ENCODE peak calls at places on chromosomes 13 and 19, in four cellular contexts. One of them, this sample, is unnamed.

GRCh38 chr13:23321534-23322241 is 111.8 kb downstream of the SACS start:
- DNase-seq in type B pancreatic cell: no peak
- DNase-seq in fibroblast of pulmonary artery: peak
- DNase-seq in HFFc6: peak
- DNase-seq in this sample: peak

GRCh38 chr13:48843630-48844380 is 131.9 kb upstream of the FNDC3A start:
- DNase-seq in fibroblast of pulmonary artery: no peak
- DNase-seq in type B pancreatic cell: no peak
- DNase-seq in HFFc6: no peak
- DNase-seq in this sample: no peak

GRCh38 chr19:246551-246950 is 44.7 kb downstream of the PLPP2 start:
- DNase-seq in fibroblast of pulmonary artery: no peak
- DNase-seq in HFFc6: no peak
- DNase-seq in type B pancreatic cell: no peak
- DNase-seq in this sample: no peak

GRCh38 chr13:25231537-25231936 is 55.8 kb downstream of the MTMR6 start:
- DNase-seq in HFFc6: no peak
- DNase-seq in fibroblast of pulmonary artery: no peak
- DNase-seq in type B pancreatic cell: no peak
- DNase-seq in this sample: no peak

GRCh38 chr13:79194272-79194671 is 211.8 kb downstream of the RBM26 start:
- DNase-seq in fibroblast of pulmonary artery: no peak
- DNase-seq in type B pancreatic cell: no peak
- DNase-seq in HFFc6: no peak
- DNase-seq in this sample: no peak

GRCh38 chr19:42069619-42070293 is at the start of gene GRIK5:
- DNase-seq in HFFc6: no peak
- DNase-seq in fibroblast of pulmonary artery: no peak
- DNase-seq in type B pancreatic cell: no peak
- DNase-seq in this sample: no peak

GRCh38 chr13:46403851-46404731 is 17.0 kb upstream of the RUBCNL start:
- DNase-seq in type B pancreatic cell: no peak
- DNase-seq in HFFc6: no peak
- DNase-seq in fibroblast of pulmonary artery: no peak
- DNase-seq in this sample: no peak

GRCh38 chr19:20787766-20788165 is 11.7 kb downstream of the ZNF66 start:
- DNase-seq in type B pancreatic cell: no peak
- DNase-seq in HFFc6: no peak
- DNase-seq in fibroblast of pulmonary artery: no peak
- DNase-seq in this sample: no peak

GRCh38 chr19:58519087-58519354 is 589 bp downstream of the ZBTB45 start:
- DNase-seq in type B pancreatic cell: peak
- DNase-seq in fibroblast of pulmonary artery: peak
- DNase-seq in HFFc6: peak
- DNase-seq in this sample: peak

GRCh38 chr19:5360003-5360820 is 19.6 kb upstream of the PTPRS start:
- DNase-seq in HFFc6: no peak
- DNase-seq in fibroblast of pulmonary artery: peak
- DNase-seq in type B pancreatic cell: no peak
- DNase-seq in this sample: no peak

GRCh38 chr13:38969187-38969586 is 21.4 kb downstream of the STOML3 start:
- DNase-seq in HFFc6: no peak
- DNase-seq in fibroblast of pulmonary artery: no peak
- DNase-seq in type B pancreatic cell: no peak
- DNase-seq in this sample: no peak

GRCh38 chr13:91347212-91347995 is at the start of gene MIR17HG:
- DNase-seq in HFFc6: peak
- DNase-seq in type B pancreatic cell: peak
- DNase-seq in fibroblast of pulmonary artery: peak
- DNase-seq in this sample: peak

GRCh38 chr13:41565221-41565620 is 107.9 kb downstream of the RGCC start:
- DNase-seq in HFFc6: peak
- DNase-seq in fibroblast of pulmonary artery: peak
- DNase-seq in type B pancreatic cell: no peak
- DNase-seq in this sample: no peak

GRCh38 chr19:23305555-23305954 is 55.4 kb upstream of the ZNF724 start:
- DNase-seq in fibroblast of pulmonary artery: no peak
- DNase-seq in HFFc6: no peak
- DNase-seq in type B pancreatic cell: no peak
- DNase-seq in this sample: no peak

GRCh38 chr13:65553328-65553727 is 1676.8 kb downstream of the PCDH9 start:
- DNase-seq in type B pancreatic cell: no peak
- DNase-seq in HFFc6: no peak
- DNase-seq in fibroblast of pulmonary artery: no peak
- DNase-seq in this sample: no peak

GRCh38 chr13:110471833-110472162 is 89.7 kb downstream of the RAB20 start:
- DNase-seq in fibroblast of pulmonary artery: peak
- DNase-seq in type B pancreatic cell: no peak
- DNase-seq in HFFc6: no peak
- DNase-seq in this sample: no peak

GRCh38 chr13:20141238-20142018 is 19.4 kb downstream of the GJA3 start:
- DNase-seq in fibroblast of pulmonary artery: no peak
- DNase-seq in type B pancreatic cell: peak
- DNase-seq in HFFc6: no peak
- DNase-seq in this sample: no peak

GRCh38 chr13:20288561-20288960 is 56.4 kb upstream of the GJB6 start:
- DNase-seq in fibroblast of pulmonary artery: no peak
- DNase-seq in HFFc6: no peak
- DNase-seq in type B pancreatic cell: no peak
- DNase-seq in this sample: no peak

GRCh38 chr19:30111456-30111855 is 169.4 kb downstream of the URI1 start:
- DNase-seq in HFFc6: no peak
- DNase-seq in fibroblast of pulmonary artery: no peak
- DNase-seq in type B pancreatic cell: no peak
- DNase-seq in this sample: no peak

GRCh38 chr19:5893907-5894703 is 9.5 kb downstream of the NDUFA11 start:
- DNase-seq in HFFc6: no peak
- DNase-seq in type B pancreatic cell: no peak
- DNase-seq in fibroblast of pulmonary artery: no peak
- DNase-seq in this sample: no peak

GRCh38 chr13:98536729-98537128 is 40.2 kb downstream of the STK24 start:
- DNase-seq in HFFc6: no peak
- DNase-seq in type B pancreatic cell: no peak
- DNase-seq in fibroblast of pulmonary artery: no peak
- DNase-seq in this sample: no peak

GRCh38 chr13:45500492-45501174 is 35.9 kb downstream of the COG3 start:
- DNase-seq in HFFc6: peak
- DNase-seq in type B pancreatic cell: no peak
- DNase-seq in fibroblast of pulmonary artery: peak
- DNase-seq in this sample: peak

GRCh38 chr19:405138-405965 is 3.6 kb downstream of the C2CD4C start:
- DNase-seq in fibroblast of pulmonary artery: no peak
- DNase-seq in type B pancreatic cell: no peak
- DNase-seq in HFFc6: no peak
- DNase-seq in this sample: no peak

GRCh38 chr19:49430172-49430677 is 5.0 kb downstream of the GFY start:
- DNase-seq in fibroblast of pulmonary artery: no peak
- DNase-seq in HFFc6: no peak
- DNase-seq in type B pancreatic cell: no peak
- DNase-seq in this sample: no peak

GRCh38 chr19:49431330-49431749 is 6.2 kb downstream of the GFY start:
- DNase-seq in HFFc6: no peak
- DNase-seq in fibroblast of pulmonary artery: no peak
- DNase-seq in type B pancreatic cell: no peak
- DNase-seq in this sample: no peak

GRCh38 chr19:49432141-49433073 is 7.2 kb downstream of the GFY start:
- DNase-seq in HFFc6: no peak
- DNase-seq in fibroblast of pulmonary artery: no peak
- DNase-seq in type B pancreatic cell: no peak
- DNase-seq in this sample: no peak

GRCh38 chr19:49428547-49429451 is 3.6 kb downstream of the GFY start:
- DNase-seq in HFFc6: no peak
- DNase-seq in fibroblast of pulmonary artery: no peak
- DNase-seq in type B pancreatic cell: no peak
- DNase-seq in this sample: no peak

DNA sequence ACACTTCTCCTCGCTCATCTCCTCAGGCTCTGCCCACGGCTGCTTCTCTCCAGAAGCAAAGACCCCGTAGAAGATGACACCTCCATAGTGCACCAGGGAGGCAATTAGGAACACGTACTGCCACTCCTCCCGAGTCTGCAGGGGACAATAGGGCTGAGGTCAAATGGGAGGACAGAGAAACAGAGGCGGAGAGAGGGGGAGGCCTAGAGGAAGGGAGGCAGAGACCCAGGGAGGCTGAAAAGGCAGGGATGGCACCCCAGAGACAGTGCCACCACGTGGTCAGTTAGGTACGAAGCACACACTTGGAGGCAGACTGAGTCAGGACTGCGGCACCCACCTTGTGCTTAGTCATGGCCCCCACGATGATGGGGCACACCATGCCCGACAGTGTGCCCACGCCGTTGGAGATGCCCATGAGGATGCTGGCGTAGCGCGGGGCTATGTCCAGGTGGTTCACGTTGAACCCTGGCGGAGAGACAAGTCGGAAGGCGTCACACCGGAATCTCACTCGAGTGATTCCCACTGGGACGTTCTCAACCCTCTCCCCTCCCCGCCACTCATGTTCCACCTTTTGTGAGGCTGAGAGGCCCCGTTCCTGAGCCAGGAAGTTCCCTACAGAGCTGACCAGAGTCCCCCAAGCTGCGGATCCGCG is 5.6 kb downstream of the GFY start:
- DNase-seq in type B pancreatic cell: no peak
- DNase-seq in HFFc6: no peak
- DNase-seq in fibroblast of pulmonary artery: no peak
- DNase-seq in this sample: no peak
- TF ChIP-seq CTCF in type B pancreatic cell: peak
- TF ChIP-seq CTCF in HFFc6: peak
- TF ChIP-seq CTCF in fibroblast of pulmonary artery: peak
- TF ChIP-seq CTCF in this sample: peak

DNA sequence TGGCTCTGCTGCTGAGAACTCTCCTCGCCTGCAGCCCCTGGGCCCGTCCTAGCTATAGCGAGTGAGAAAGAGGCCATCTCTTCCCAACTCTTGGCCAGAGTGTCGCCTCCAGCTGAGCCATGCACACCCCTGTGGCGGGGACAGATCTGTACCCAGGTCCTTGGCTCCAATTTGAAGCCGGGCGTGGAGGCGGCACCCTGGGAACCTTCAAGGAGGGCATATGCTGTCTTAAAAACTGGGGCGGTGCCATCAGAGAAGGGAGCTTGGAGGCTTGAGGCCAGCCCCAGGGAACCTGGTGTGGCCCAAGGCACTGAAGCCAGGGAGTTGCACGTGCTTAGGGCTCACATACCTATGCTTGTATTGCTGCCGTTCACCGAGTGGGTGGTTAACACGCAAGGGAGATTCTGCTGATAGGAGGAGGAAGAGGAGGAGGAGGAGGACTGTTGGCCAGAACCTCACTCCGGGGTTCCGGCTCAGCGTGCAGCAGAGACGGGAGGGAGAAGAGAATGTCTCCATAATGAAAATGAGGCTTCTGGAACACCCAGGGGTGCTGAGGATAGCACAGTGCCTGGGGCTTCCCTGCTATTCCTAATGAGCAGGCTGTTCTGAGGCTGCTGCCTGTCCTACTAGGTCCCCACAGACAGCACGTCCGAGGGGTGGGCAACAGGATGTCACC is 40.7 kb downstream of the COMP start:
- DNase-seq in HFFc6: no peak
- DNase-seq in fibroblast of pulmonary artery: no peak
- DNase-seq in type B pancreatic cell: no peak
- DNase-seq in this sample: no peak
- TF ChIP-seq CTCF in HFFc6: no peak
- TF ChIP-seq CTCF in fibroblast of pulmonary artery: no peak
- TF ChIP-seq CTCF in type B pancreatic cell: no peak
- TF ChIP-seq CTCF in this sample: no peak

GRCh38 chr19:47026889-47027288 is 7.3 kb downstream of the NPAS1 start:
- DNase-seq in HFFc6: no peak
- DNase-seq in fibroblast of pulmonary artery: no peak
- DNase-seq in type B pancreatic cell: no peak
- DNase-seq in this sample: no peak

GRCh38 chr19:47026156-47026555 is 6.5 kb downstream of the NPAS1 start:
- DNase-seq in fibroblast of pulmonary artery: no peak
- DNase-seq in HFFc6: no peak
- DNase-seq in type B pancreatic cell: no peak
- DNase-seq in this sample: no peak

GRCh38 chr19:47027586-47028371 is 8.1 kb downstream of the NPAS1 start:
- DNase-seq in HFFc6: no peak
- DNase-seq in fibroblast of pulmonary artery: no peak
- DNase-seq in type B pancreatic cell: no peak
- DNase-seq in this sample: no peak

GRCh38 chr19:47024502-47024901 is 4.9 kb downstream of the NPAS1 start:
- DNase-seq in fibroblast of pulmonary artery: no peak
- DNase-seq in type B pancreatic cell: no peak
- DNase-seq in HFFc6: no peak
- DNase-seq in this sample: no peak

GRCh38 chr19:47028372-47028672 is 8.7 kb downstream of the NPAS1 start:
- DNase-seq in type B pancreatic cell: no peak
- DNase-seq in HFFc6: no peak
- DNase-seq in fibroblast of pulmonary artery: no peak
- DNase-seq in this sample: no peak
- TF ChIP-seq CTCF in type B pancreatic cell: peak
- TF ChIP-seq CTCF in HFFc6: no peak
- TF ChIP-seq CTCF in fibroblast of pulmonary artery: no peak
- TF ChIP-seq CTCF in this sample: no peak

GRCh38 chr19:1513492-1514294 is 874 bp upstream of the ADAMTSL5 start:
- DNase-seq in HFFc6: peak
- DNase-seq in type B pancreatic cell: no peak
- DNase-seq in fibroblast of pulmonary artery: peak
- DNase-seq in this sample: no peak

GRCh38 chr19:1511318-1511988 is 1.4 kb downstream of the ADAMTSL5 start:
- DNase-seq in type B pancreatic cell: peak
- DNase-seq in HFFc6: no peak
- DNase-seq in fibroblast of pulmonary artery: no peak
- DNase-seq in this sample: no peak

GRCh38 chr19:1511989-1512338 is 855 bp downstream of the ADAMTSL5 start:
- DNase-seq in fibroblast of pulmonary artery: no peak
- DNase-seq in type B pancreatic cell: peak
- DNase-seq in HFFc6: no peak
- DNase-seq in this sample: no peak

GRCh38 chr19:1514295-1514661 is 1.5 kb upstream of the ADAMTSL5 start:
- DNase-seq in type B pancreatic cell: no peak
- DNase-seq in HFFc6: no peak
- DNase-seq in fibroblast of pulmonary artery: no peak
- DNase-seq in this sample: no peak

DNA sequence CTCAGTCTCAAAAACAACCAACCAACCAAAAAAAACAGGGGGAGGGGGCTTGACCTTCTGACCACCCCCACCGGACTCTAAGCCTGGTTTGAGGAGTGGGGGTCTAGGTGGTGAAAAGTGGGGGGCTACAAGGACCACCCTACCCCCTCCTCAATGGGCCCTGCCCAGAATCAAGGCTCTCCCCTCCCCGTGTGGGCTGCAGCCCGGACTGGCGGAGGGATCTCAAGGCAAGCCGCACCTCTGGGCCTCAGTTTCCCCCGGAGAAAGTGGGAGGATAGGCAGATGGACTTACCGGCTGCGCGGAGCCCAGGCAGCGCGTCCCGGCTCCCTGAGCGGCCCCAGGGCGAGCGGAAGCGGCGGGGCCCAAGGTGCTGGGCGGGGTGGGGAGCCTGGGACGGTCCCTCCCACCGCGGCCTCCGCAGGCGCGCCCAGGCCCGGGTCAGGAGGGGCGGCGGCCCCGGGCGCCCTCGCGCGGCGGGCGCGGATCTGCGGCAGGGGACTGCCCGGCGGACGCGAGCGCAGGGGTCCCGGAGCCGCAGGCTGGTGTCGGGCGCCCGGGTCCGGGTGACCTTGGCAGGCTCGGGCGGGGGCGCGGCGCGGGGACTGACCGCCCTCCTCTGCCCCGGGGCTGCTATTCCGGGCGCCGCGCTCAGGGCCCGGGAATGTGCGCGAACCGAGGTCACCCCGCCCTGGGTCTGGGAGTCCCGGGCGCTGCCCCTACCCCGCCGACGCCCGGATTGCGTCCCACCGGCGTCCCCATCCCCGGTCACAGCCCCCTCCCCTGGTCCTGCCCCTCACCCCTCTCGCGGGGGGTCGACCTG is at the start of gene ADAMTSL5:
- DNase-seq in type B pancreatic cell: no peak
- DNase-seq in HFFc6: peak
- DNase-seq in fibroblast of pulmonary artery: peak
- DNase-seq in this sample: no peak
- TF ChIP-seq CTCF in type B pancreatic cell: no peak
- TF ChIP-seq CTCF in HFFc6: no peak
- TF ChIP-seq CTCF in fibroblast of pulmonary artery: no peak
- TF ChIP-seq CTCF in this sample: no peak